ENCODE peak calls at places on chromosome 4, in eight cellular contexts. One of them, this sample, is unnamed.
A peak's percentile ranks its signal among the peaks of the same experiment; 100 is the strongest.

GRCh38 chr4:137950286-137950685 is 291.9 kb downstream of the SLC7A11 start:
- DNase-seq in heart right ventricle: no peak
- DNase-seq in lung: no peak
- DNase-seq in HCT116: no peak
- DNase-seq in brain pericyte: no peak
- DNase-seq in right lobe of liver: no peak
- DNase-seq in stimulated activated CD8-positive, alpha-beta memory T cell treated with anti-CD3 and anti-CD28 coated beads, Interleukin-4, amount 100 ng/mL, for 1 hour: no peak
- DNase-seq in HFF-Myc: no peak
- DNase-seq in this sample: no peak

GRCh38 chr4:48058620-48059530 is 42.3 kb downstream of the NIPAL1 start:
- DNase-seq in brain pericyte: no peak
- DNase-seq in heart right ventricle: no peak
- DNase-seq in lung: no peak
- DNase-seq in stimulated activated CD8-positive, alpha-beta memory T cell treated with anti-CD3 and anti-CD28 coated beads, Interleukin-4, amount 100 ng/mL, for 1 hour: no peak
- DNase-seq in right lobe of liver: no peak
- DNase-seq in HFF-Myc: no peak
- DNase-seq in HCT116: no peak
- DNase-seq in this sample: peak; percentile 66

GRCh38 chr4:83065268-83065667 is 30.3 kb downstream of the COPS4 start:
- DNase-seq in lung: no peak
- DNase-seq in HCT116: no peak
- DNase-seq in HFF-Myc: no peak
- DNase-seq in right lobe of liver: no peak
- DNase-seq in brain pericyte: no peak
- DNase-seq in stimulated activated CD8-positive, alpha-beta memory T cell treated with anti-CD3 and anti-CD28 coated beads, Interleukin-4, amount 100 ng/mL, for 1 hour: no peak
- DNase-seq in heart right ventricle: no peak
- DNase-seq in this sample: no peak

GRCh38 chr4:118221193-118221800 is 131.5 kb downstream of the PRSS12 start:
- DNase-seq in stimulated activated CD8-positive, alpha-beta memory T cell treated with anti-CD3 and anti-CD28 coated beads, Interleukin-4, amount 100 ng/mL, for 1 hour: no peak
- DNase-seq in lung: no peak
- DNase-seq in right lobe of liver: no peak
- DNase-seq in HCT116: no peak
- DNase-seq in heart right ventricle: no peak
- DNase-seq in brain pericyte: no peak
- DNase-seq in HFF-Myc: peak; percentile 3
- DNase-seq in this sample: no peak

GRCh38 chr4:36394352-36394903 is 113.0 kb downstream of the DTHD1 start:
- DNase-seq in brain pericyte: no peak
- DNase-seq in HFF-Myc: no peak
- DNase-seq in right lobe of liver: no peak
- DNase-seq in heart right ventricle: no peak
- DNase-seq in stimulated activated CD8-positive, alpha-beta memory T cell treated with anti-CD3 and anti-CD28 coated beads, Interleukin-4, amount 100 ng/mL, for 1 hour: no peak
- DNase-seq in lung: no peak
- DNase-seq in HCT116: peak; percentile 60
- DNase-seq in this sample: no peak

GRCh38 chr4:137635596-137635995 is 103.3 kb upstream of the PCDH18 start:
- DNase-seq in HCT116: no peak
- DNase-seq in stimulated activated CD8-positive, alpha-beta memory T cell treated with anti-CD3 and anti-CD28 coated beads, Interleukin-4, amount 100 ng/mL, for 1 hour: no peak
- DNase-seq in lung: no peak
- DNase-seq in HFF-Myc: no peak
- DNase-seq in heart right ventricle: no peak
- DNase-seq in brain pericyte: no peak
- DNase-seq in right lobe of liver: no peak
- DNase-seq in this sample: no peak

GRCh38 chr4:183142566-183143545 is 43.8 kb downstream of the WWC2 start:
- DNase-seq in right lobe of liver: peak; percentile 85
- DNase-seq in heart right ventricle: peak; percentile 54
- DNase-seq in brain pericyte: peak; percentile 41
- DNase-seq in HFF-Myc: peak; percentile 75
- DNase-seq in stimulated activated CD8-positive, alpha-beta memory T cell treated with anti-CD3 and anti-CD28 coated beads, Interleukin-4, amount 100 ng/mL, for 1 hour: no peak
- DNase-seq in HCT116: no peak
- DNase-seq in lung: no peak
- DNase-seq in this sample: no peak

GRCh38 chr4:108849611-108850406 is 87.0 kb upstream of the ETNPPL start:
- DNase-seq in right lobe of liver: no peak
- DNase-seq in stimulated activated CD8-positive, alpha-beta memory T cell treated with anti-CD3 and anti-CD28 coated beads, Interleukin-4, amount 100 ng/mL, for 1 hour: no peak
- DNase-seq in HCT116: no peak
- DNase-seq in HFF-Myc: peak; percentile 74
- DNase-seq in lung: no peak
- DNase-seq in heart right ventricle: no peak
- DNase-seq in brain pericyte: peak; percentile 44
- DNase-seq in this sample: peak; percentile 59

GRCh38 chr4:152956650-152957436 is 20.7 kb downstream of the FHDC1 start:
- DNase-seq in HFF-Myc: no peak
- DNase-seq in heart right ventricle: no peak
- DNase-seq in HCT116: no peak
- DNase-seq in brain pericyte: no peak
- DNase-seq in lung: no peak
- DNase-seq in stimulated activated CD8-positive, alpha-beta memory T cell treated with anti-CD3 and anti-CD28 coated beads, Interleukin-4, amount 100 ng/mL, for 1 hour: no peak
- DNase-seq in right lobe of liver: no peak
- DNase-seq in this sample: no peak

GRCh38 chr4:23680616-23681518 is 209.0 kb downstream of the PPARGC1A start:
- DNase-seq in lung: no peak
- DNase-seq in HFF-Myc: no peak
- DNase-seq in HCT116: no peak
- DNase-seq in brain pericyte: no peak
- DNase-seq in heart right ventricle: no peak
- DNase-seq in stimulated activated CD8-positive, alpha-beta memory T cell treated with anti-CD3 and anti-CD28 coated beads, Interleukin-4, amount 100 ng/mL, for 1 hour: no peak
- DNase-seq in right lobe of liver: no peak
- DNase-seq in this sample: no peak

GRCh38 chr4:155885666-155886065 is 17.8 kb upstream of the TDO2 start:
- DNase-seq in stimulated activated CD8-positive, alpha-beta memory T cell treated with anti-CD3 and anti-CD28 coated beads, Interleukin-4, amount 100 ng/mL, for 1 hour: no peak
- DNase-seq in HCT116: no peak
- DNase-seq in HFF-Myc: no peak
- DNase-seq in brain pericyte: no peak
- DNase-seq in right lobe of liver: no peak
- DNase-seq in heart right ventricle: no peak
- DNase-seq in lung: no peak
- DNase-seq in this sample: no peak

GRCh38 chr4:84238247-84239090 is 260.6 kb downstream of the NKX6-1 start:
- DNase-seq in heart right ventricle: no peak
- DNase-seq in right lobe of liver: no peak
- DNase-seq in brain pericyte: peak; percentile 66
- DNase-seq in lung: no peak
- DNase-seq in HFF-Myc: no peak
- DNase-seq in stimulated activated CD8-positive, alpha-beta memory T cell treated with anti-CD3 and anti-CD28 coated beads, Interleukin-4, amount 100 ng/mL, for 1 hour: no peak
- DNase-seq in HCT116: no peak
- DNase-seq in this sample: no peak

GRCh38 chr4:150578745-150579470 is 3.0 kb upstream of the MAB21L2 start:
- DNase-seq in heart right ventricle: no peak
- DNase-seq in stimulated activated CD8-positive, alpha-beta memory T cell treated with anti-CD3 and anti-CD28 coated beads, Interleukin-4, amount 100 ng/mL, for 1 hour: no peak
- DNase-seq in lung: no peak
- DNase-seq in HCT116: no peak
- DNase-seq in brain pericyte: no peak
- DNase-seq in HFF-Myc: no peak
- DNase-seq in right lobe of liver: no peak
- DNase-seq in this sample: no peak

GRCh38 chr4:146814736-146815135 is 130.9 kb downstream of the TTC29 start:
- DNase-seq in HCT116: no peak
- DNase-seq in brain pericyte: no peak
- DNase-seq in HFF-Myc: no peak
- DNase-seq in lung: no peak
- DNase-seq in right lobe of liver: no peak
- DNase-seq in heart right ventricle: no peak
- DNase-seq in stimulated activated CD8-positive, alpha-beta memory T cell treated with anti-CD3 and anti-CD28 coated beads, Interleukin-4, amount 100 ng/mL, for 1 hour: no peak
- DNase-seq in this sample: no peak

GRCh38 chr4:159258889-159259560 is 156.1 kb downstream of the RAPGEF2 start:
- DNase-seq in stimulated activated CD8-positive, alpha-beta memory T cell treated with anti-CD3 and anti-CD28 coated beads, Interleukin-4, amount 100 ng/mL, for 1 hour: no peak
- DNase-seq in heart right ventricle: no peak
- DNase-seq in HFF-Myc: no peak
- DNase-seq in HCT116: no peak
- DNase-seq in right lobe of liver: no peak
- DNase-seq in brain pericyte: no peak
- DNase-seq in lung: no peak
- DNase-seq in this sample: no peak

GRCh38 chr4:123479944-123480343 is 83.3 kb downstream of the SPRY1 start:
- DNase-seq in HCT116: no peak
- DNase-seq in stimulated activated CD8-positive, alpha-beta memory T cell treated with anti-CD3 and anti-CD28 coated beads, Interleukin-4, amount 100 ng/mL, for 1 hour: no peak
- DNase-seq in heart right ventricle: no peak
- DNase-seq in right lobe of liver: no peak
- DNase-seq in lung: peak; percentile 53
- DNase-seq in brain pericyte: no peak
- DNase-seq in HFF-Myc: no peak
- DNase-seq in this sample: peak; percentile 94

GRCh38 chr4:89752932-89753598 is 83.9 kb downstream of the SNCA start:
- DNase-seq in HFF-Myc: peak; percentile 91
- DNase-seq in HCT116: no peak
- DNase-seq in brain pericyte: no peak
- DNase-seq in lung: no peak
- DNase-seq in stimulated activated CD8-positive, alpha-beta memory T cell treated with anti-CD3 and anti-CD28 coated beads, Interleukin-4, amount 100 ng/mL, for 1 hour: no peak
- DNase-seq in right lobe of liver: no peak
- DNase-seq in heart right ventricle: no peak
- DNase-seq in this sample: peak; percentile 45

This sample was measured in PC-9.